ENCODE peak calls at places on chromosomes 7 and 10, in six cellular contexts. K is right lobe of liver, G is upper lobe of right lung, X is transverse colon, J is left ventricle myocardium inferior, P is HepG2. H is an unnamed sample.

GRCh38 chr10:27153855-27154198 is 357 bp downstream of the YME1L1 start:
- DNase-seq in J (no peak), P (peak; percentile 16), G (no peak), K (no peak), X (no peak), H (peak; percentile 33)

GRCh38 chr10:124939290-124939689 is 2.6 kb upstream of the ZRANB1 start:
- DNase-seq in K (no peak), P (no peak), X (no peak), J (no peak), G (no peak), H (no peak)

GRCh38 chr7:106679153-106679931 is 18.4 kb upstream of the CCDC71L start:
- DNase-seq in P (no peak), G (peak; percentile 65), J (no peak), X (no peak), K (no peak), H (no peak)

GRCh38 chr7:125878990-125879389 is 949.4 kb upstream of the POT1 start:
- DNase-seq in P (no peak), G (no peak), X (no peak), K (no peak), J (no peak), H (no peak)

GRCh38 chr10:76523215-76523614 is 1091.8 kb downstream of the LRMDA start:
- DNase-seq in P (no peak), G (no peak), J (peak; percentile 16), X (no peak), K (no peak), H (peak; percentile 20)

GRCh38 chr7:35758421-35758820 is 42.4 kb upstream of the SEPTIN7 start:
- DNase-seq in X (no peak), P (peak; percentile 28), J (no peak), G (no peak), K (no peak), H (no peak)

GRCh38 chr7:50321678-50322077 is 17.2 kb downstream of the IKZF1 start:
- DNase-seq in K (no peak), G (no peak), X (no peak), P (no peak), J (no peak), H (no peak)

GRCh38 chr7:24318326-24318725 is 34.3 kb downstream of the NPY start:
- DNase-seq in X (no peak), P (no peak), G (no peak), J (no peak), K (no peak), H (no peak)

GRCh38 chr7:27424231-27424630 is 181.6 kb downstream of the EVX1 start:
- DNase-seq in P (no peak), K (no peak), J (no peak), G (no peak), X (peak; percentile 61), H (no peak)
- H3K27ac ChIP-seq in P (no peak overlapping the region), K (no peak overlapping the region), J (no peak overlapping the region), G (no peak overlapping the region), X (peak overlapping the region; percentile 88), H (no peak overlapping the region)

GRCh38 chr7:27134392-27134791 is 3.8 kb upstream of the HOXA4 start:
- DNase-seq in J (no peak), P (peak; percentile 40), X (peak; percentile 35), K (no peak), G (no peak), H (no peak)
- H3K4me1 ChIP-seq in J (peaks cover 12% of the 10 kb centered on the region), P (peaks cover 66% of the 10 kb centered on the region), X (peaks cover 81% of the 10 kb centered on the region), K (no peaks in the 10 kb centered on the region), G (peaks cover 55% of the 10 kb centered on the region), H (no peaks in the 10 kb centered on the region)

GRCh38 chr10:16931919-16932318 is 114.7 kb upstream of the RSU1 start:
- DNase-seq in K (no peak), J (no peak), G (no peak), X (no peak), P (no peak), H (no peak)

GRCh38 chr10:16930540-16930939 is 113.3 kb upstream of the RSU1 start:
- DNase-seq in J (no peak), P (no peak), K (no peak), X (no peak), G (no peak), H (no peak)

GRCh38 chr10:16929067-16929466 is 111.8 kb upstream of the RSU1 start:
- DNase-seq in X (no peak), P (peak; percentile 1), G (no peak), K (no peak), J (no peak), H (no peak)

GRCh38 chr10:16933799-16934198 is 116.6 kb upstream of the RSU1 start:
- DNase-seq in J (no peak), K (no peak), X (no peak), G (no peak), P (no peak), H (no peak)
- TF ChIP-seq CTCF in J (no peak), K (no peak), X (no peak), G (no peak), P (no peak), H (no peak)

DNA sequence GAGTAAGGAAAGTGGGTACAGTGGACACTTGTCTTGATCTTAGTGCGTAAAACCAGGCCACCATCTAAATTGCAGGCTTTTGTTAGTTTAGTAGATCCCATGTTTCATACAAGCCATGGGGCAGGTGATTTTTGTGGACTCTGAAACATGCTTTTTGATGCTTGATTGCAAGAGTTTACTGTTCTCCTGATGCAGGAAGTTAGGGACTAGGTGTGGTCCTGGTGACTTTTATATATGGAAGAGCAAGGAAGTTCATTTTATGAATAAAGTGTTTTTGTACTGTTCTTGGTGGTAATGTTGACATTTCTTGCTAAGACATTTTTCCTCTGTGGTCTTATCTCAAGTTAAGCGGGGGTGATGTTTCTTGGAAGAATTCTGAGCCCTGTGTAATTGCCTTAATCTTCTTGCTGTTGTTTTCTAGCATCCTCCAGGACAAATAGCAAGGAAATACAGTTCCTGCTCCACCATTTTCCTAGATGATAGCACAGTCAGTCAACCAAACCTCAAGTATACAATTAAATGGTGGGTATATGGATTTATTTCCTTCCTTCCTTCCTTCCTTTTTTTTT is 89.0 kb upstream of the GJD4 start:
- DNase-seq in X (no peak), J (no peak), G (no peak), K (no peak), P (no peak), H (no peak)
- H3K27ac ChIP-seq in X (no peak overlapping the region), J (peak overlapping the region; percentile 64), G (no peak overlapping the region), K (no peak overlapping the region), P (no peak overlapping the region), H (no peak overlapping the region)

DNA sequence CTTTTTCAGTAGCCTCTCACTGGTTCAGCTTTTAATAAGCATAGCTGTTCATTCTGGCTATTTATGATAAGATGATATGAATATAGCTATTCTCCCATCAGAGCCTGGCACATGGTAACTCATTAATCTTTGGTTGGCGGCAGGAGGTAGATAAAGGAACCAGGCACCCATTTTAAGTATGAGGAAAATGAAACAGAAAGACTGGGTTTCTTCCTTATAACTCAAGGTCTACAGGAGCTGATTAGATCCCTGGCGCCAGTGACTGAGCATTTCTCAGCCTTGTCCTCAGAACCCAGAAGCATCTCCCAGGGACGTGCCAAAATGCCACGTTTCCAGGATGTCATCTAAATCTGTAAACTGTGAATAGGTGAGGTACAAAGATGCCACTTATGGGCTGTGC is 141.9 kb downstream of the TCF7L2 start:
- DNase-seq in K (no peak), G (no peak), J (no peak), X (peak; percentile 42), P (no peak), H (no peak)
- H3K4me1 ChIP-seq in K (no peaks in the 10 kb centered on the region), G (peaks cover 53% of the 10 kb centered on the region), J (peaks cover 39% of the 10 kb centered on the region), X (peaks cover 45% of the 10 kb centered on the region), P (peaks cover 52% of the 10 kb centered on the region), H (peaks cover 58% of the 10 kb centered on the region)

GRCh38 chr10:127374074-127374680 is 174.9 kb upstream of the NPS start:
- DNase-seq in J (no peak), P (no peak), X (no peak), G (no peak), K (no peak), H (no peak)

GRCh38 chr10:127375423-127375822 is 173.7 kb upstream of the NPS start:
- DNase-seq in X (no peak), K (no peak), J (no peak), P (no peak), G (no peak), H (no peak)

GRCh38 chr10:127374901-127375300 is 174.2 kb upstream of the NPS start:
- DNase-seq in P (no peak), G (no peak), X (no peak), K (no peak), J (no peak), H (no peak)

GRCh38 chr10:127370601-127371000 is 174.2 kb upstream of the INSYN2A start:
- DNase-seq in P (no peak), K (no peak), J (no peak), X (no peak), G (no peak), H (no peak)

GRCh38 chr10:127372361-127372760 is 176.0 kb upstream of the INSYN2A start:
- DNase-seq in X (no peak), G (no peak), P (no peak), K (no peak), J (no peak), H (no peak)
- TF ChIP-seq CTCF in X (no peak), G (no peak), P (no peak), K (no peak), J (no peak), H (no peak)

GRCh38 chr7:135177021-135177696 is 6.7 kb upstream of the CYREN start:
- DNase-seq in K (no peak), P (peak; percentile 26), X (no peak), G (no peak), J (no peak), H (no peak)

GRCh38 chr7:135179321-135179925 is 8.9 kb upstream of the CYREN start:
- DNase-seq in P (no peak), J (no peak), G (no peak), K (no peak), X (no peak), H (no peak)

GRCh38 chr7:135180122-135180521 is 9.6 kb upstream of the CYREN start:
- DNase-seq in K (no peak), G (no peak), P (no peak), J (no peak), X (no peak), H (no peak)

GRCh38 chr7:135175931-135176330 is 5.4 kb upstream of the CYREN start:
- DNase-seq in G (no peak), X (no peak), P (no peak), J (no peak), K (no peak), H (no peak)

GRCh38 chr7:135178364-135178763 is 7.9 kb upstream of the CYREN start:
- DNase-seq in G (no peak), K (no peak), J (no peak), P (no peak), X (no peak), H (no peak)
- H3K27ac ChIP-seq in G (peak overlapping the region; percentile 12), K (no peak overlapping the region), J (no peak overlapping the region), P (no peak overlapping the region), X (no peak overlapping the region), H (no peak overlapping the region)